ENCODE peak calls at places on chromosome 14, in five cellular contexts. L is uterus; W is fibroblast of lung; U is BE2C; F is CD8-positive, alpha-beta T cell. V is an unnamed sample.

GRCh38 chr14:51744372-51745150 is 92.9 kb downstream of the FRMD6 start:
- DNase-seq in L (no peak), F (no peak), U (no peak), W (no peak), V (no peak)

GRCh38 chr14:81831128-81831815 is 297.6 kb upstream of the SEL1L start:
- DNase-seq in F (no peak), W (no peak), U (no peak), L (no peak), V (no peak)

GRCh38 chr14:74647834-74648361 is 35.9 kb upstream of the LTBP2 start:
- DNase-seq in U (peak; percentile 30), W (no peak), F (no peak), L (no peak), V (no peak)

GRCh38 chr14:69483765-69484443 is 624 bp upstream of the PLEKHD1 start:
- DNase-seq in W (peak; percentile 14), F (no peak), L (peak; percentile 34), U (no peak), V (no peak)

GRCh38 chr14:53055003-53055402 is 98.1 kb downstream of the DDHD1 start:
- DNase-seq in U (no peak), W (peak; percentile 79), L (no peak), F (no peak), V (peak; percentile 18)

GRCh38 chr14:74835607-74836250 is 40.2 kb downstream of the PROX2 start:
- DNase-seq in W (no peak), F (no peak), U (no peak), L (no peak), V (no peak)

GRCh38 chr14:98928418-98928817 is 343.6 kb downstream of the BCL11B start:
- DNase-seq in W (no peak), L (no peak), U (no peak), F (no peak), V (no peak)

GRCh38 chr14:21087294-21088091 is 11.0 kb downstream of the ZNF219 start:
- DNase-seq in W (peak; percentile 96), F (peak; percentile 51), L (no peak), U (no peak), V (no peak)

GRCh38 chr14:21414137-21414631 is 30.4 kb upstream of the SUPT16H start:
- DNase-seq in L (no peak), U (no peak), F (no peak), W (no peak), V (no peak)

GRCh38 chr14:30017370-30017993 is 89.8 kb upstream of the PRKD1 start:
- DNase-seq in W (no peak), F (no peak), U (no peak), L (no peak), V (no peak)

GRCh38 chr14:72466325-72466724 is 427.6 kb downstream of the DPF3 start:
- DNase-seq in F (no peak), U (no peak), W (no peak), L (no peak), V (no peak)

GRCh38 chr14:73712540-73713141 is 1.5 kb downstream of the PNMA1 start:
- DNase-seq in L (no peak), W (no peak), U (peak; percentile 46), F (no peak), V (no peak)

GRCh38 chr14:36514278-36515104 is 5.5 kb downstream of the NKX2-1 start:
- DNase-seq in U (no peak), W (no peak), L (no peak), F (no peak), V (no peak)

GRCh38 chr14:92511472-92512247 is 1.9 kb upstream of the RIN3 start:
- DNase-seq in L (peak; percentile 42), U (no peak), F (no peak), W (peak; percentile 95), V (no peak)
- H3K4me3 ChIP-seq in L (no peak overlapping the region), U (no peak overlapping the region), F (no peak overlapping the region), W (no peak overlapping the region), V (no peak overlapping the region)

DNA sequence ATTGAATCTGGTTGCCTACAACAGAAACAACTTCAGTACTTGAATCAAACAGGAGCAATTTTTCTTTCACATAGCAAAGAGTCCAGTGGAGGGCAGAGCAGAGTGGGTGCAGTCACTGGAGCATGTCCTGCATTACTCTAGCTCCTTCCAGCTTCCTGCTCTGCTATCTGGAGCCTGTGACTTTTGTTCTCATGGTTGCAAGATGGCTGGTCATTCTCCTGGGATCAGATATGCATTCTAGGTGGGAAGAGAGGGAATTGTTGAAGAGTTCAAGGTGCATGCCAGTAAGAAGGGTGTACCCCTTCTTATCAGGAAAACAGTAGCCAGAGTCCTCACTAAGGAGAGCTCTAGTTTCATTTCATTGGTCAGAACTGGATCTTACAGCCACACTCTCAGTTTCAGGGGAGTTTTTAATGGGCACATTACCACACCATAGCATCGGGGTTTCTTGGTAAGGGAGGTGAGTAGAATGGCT is 8.0 kb downstream of the IFT43 start:
- DNase-seq in F (no peak), U (peak; percentile 15), L (no peak), W (no peak), V (no peak)
- TF ChIP-seq CTCF in F (no peak), U (peak; percentile 41), L (no peak), W (no peak), V (peak; percentile 3)

DNA sequence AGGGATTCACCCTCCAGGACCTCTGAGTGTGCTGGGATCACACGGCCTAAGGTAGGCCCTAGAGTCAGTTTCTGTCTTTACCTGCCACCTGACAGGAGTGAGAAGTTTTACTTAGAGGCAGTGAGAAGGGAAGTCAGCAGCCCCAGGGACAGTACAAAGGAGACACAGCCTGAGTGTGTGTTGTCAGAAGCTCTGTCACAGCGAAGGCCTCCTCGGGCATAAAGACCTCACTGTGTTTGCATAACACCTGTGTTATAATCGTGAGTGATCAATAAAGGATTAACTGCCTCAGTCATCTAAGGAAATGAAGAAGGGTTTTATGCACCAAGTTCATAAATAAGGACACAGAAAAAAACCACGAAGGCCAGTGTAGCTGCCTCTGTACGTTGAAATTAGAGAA is 159.5 kb downstream of the DAD1 start:
- DNase-seq in F (no peak), L (no peak), W (no peak), U (no peak), V (no peak)
- H3K4me3 ChIP-seq in F (no peak overlapping the region), L (no peak overlapping the region), W (no peak overlapping the region), U (no peak overlapping the region), V (no peak overlapping the region)

GRCh38 chr14:85412756-85413155 is 117.2 kb upstream of the FLRT2 start:
- DNase-seq in L (no peak), W (no peak), F (no peak), U (no peak), V (no peak)

GRCh38 chr14:85414142-85414541 is 115.8 kb upstream of the FLRT2 start:
- DNase-seq in F (no peak), L (no peak), U (no peak), W (no peak), V (no peak)

GRCh38 chr14:85416771-85417170 is 113.2 kb upstream of the FLRT2 start:
- DNase-seq in W (peak; percentile 59), F (no peak), L (no peak), U (no peak), V (no peak)

GRCh38 chr14:85417396-85417795 is 112.5 kb upstream of the FLRT2 start:
- DNase-seq in U (no peak), W (no peak), F (no peak), L (no peak), V (no peak)

DNA sequence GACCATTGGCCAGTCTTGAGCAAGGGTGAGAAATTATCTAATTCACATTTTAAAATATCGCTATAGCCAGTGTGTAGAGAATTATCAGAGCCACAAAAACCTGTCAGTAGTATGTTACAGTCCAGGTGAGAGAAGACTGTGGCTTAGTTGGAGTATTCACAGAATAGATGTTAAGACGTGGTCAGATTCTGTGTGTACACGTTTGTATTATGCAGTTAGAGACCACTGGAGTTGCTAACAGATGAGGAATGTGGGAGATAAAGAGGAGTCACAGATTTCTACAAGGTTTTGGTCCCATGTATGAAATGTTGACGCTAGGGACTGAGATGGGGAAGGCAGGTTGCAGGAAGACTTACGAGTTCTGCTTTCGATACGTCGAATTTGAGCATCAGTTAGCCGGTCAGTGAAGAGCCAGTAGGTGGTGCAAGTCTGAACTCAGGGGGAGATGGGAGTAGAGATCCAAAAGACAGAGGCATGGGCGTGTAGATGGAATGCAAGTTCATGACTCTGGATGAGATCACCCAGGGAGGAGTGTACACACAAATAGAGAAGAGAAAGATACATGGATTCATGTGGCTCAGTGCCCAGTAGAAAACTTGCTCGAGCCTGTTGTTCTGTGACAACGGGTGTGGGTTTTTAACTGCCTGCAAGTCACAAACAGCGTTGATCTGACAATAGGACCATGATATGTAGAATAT is 114.8 kb upstream of the FLRT2 start:
- DNase-seq in F (no peak), L (peak; percentile 47), W (peak; percentile 86), U (no peak), V (no peak)
- TF ChIP-seq CTCF in F (no peak), L (peak; percentile 24), W (peak; percentile 44), U (no peak), V (no peak)

DNA sequence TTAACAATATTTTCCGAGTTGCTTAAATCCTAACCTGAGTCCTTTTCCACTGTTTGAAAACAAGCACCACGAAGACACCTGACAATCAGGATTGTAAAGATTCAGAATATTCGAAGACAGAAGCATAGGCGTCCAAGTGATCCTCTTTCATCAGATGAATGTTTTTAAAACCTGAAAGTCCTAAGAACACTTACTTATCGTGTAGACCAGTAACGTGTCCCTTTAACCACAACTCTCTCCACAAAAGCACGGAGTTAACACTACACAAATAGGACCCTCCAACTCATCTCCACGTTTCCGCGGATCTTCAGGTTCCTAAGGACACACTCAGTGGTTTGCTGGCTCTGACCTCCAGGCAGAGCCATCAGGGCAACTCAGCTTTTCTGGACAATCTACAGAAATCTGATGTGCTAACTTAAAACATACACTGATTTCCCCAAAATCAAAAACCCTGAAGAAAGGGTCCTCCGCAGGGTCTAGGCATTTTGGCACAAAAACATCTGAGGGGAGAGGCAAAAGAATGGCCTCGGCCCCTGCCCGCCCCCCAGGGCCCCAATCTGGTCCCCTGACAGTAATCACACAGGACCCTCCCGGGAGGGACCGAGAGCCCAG is 1.1 kb downstream of the DICER1 start:
- DNase-seq in L (no peak), W (peak; percentile 27), U (no peak), F (no peak), V (no peak)
- H3K4me3 ChIP-seq in L (peak overlapping the region; percentile 88), W (peak overlapping the region; percentile 75), U (peak overlapping the region; percentile 84), F (peak overlapping the region; percentile 87), V (peak overlapping the region; percentile 89)

GRCh38 chr14:56247495-56248087 is 129.4 kb downstream of the PELI2 start:
- DNase-seq in L (no peak), U (no peak), W (peak; percentile 56), F (no peak), V (no peak)
- TF ChIP-seq CTCF in L (no peak), U (peak; percentile 48), W (peak; percentile 48), F (no peak), V (peak; percentile 20)

GRCh38 chr14:22596354-22596879 is 1.7 kb upstream of the ABHD4 start:
- DNase-seq in L (no peak), F (no peak), U (no peak), W (no peak), V (no peak)

GRCh38 chr14:22598896-22599244 is 770 bp downstream of the ABHD4 start:
- DNase-seq in W (peak; percentile 71), L (peak; percentile 41), U (no peak), F (no peak), V (no peak)

GRCh38 chr14:22597771-22598098 is 365 bp upstream of the ABHD4 start:
- DNase-seq in L (no peak), W (peak; percentile 16), F (no peak), U (no peak), V (no peak)

GRCh38 chr14:22598099-22598895 is at the start of gene ABHD4:
- DNase-seq in U (peak; percentile 69), F (peak; percentile 16), W (peak; percentile 68), L (peak; percentile 80), V (no peak)

DNA sequence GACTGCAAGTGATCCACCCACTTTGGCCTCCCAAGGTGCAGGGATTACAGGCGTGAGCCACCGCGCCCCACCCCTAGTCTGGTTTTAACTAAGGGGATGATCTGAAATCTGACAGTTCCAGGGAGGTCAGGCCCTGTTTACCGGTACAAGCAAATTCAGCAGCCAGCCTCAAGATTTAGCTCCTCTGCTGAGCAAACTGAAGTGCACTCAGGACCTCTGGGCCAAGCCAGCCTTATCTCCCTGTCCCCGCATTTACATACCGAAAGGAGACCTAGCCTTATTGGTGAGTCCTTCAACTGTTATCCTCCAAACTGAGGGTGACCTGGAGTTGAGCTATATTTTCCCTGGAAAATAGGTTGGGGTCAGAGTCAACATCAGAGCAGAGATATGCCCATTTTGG is 835 bp upstream of the ABHD4 start:
- DNase-seq in L (no peak), U (no peak), W (no peak), F (no peak), V (no peak)
- H3K4me3 ChIP-seq in L (no peak overlapping the region), U (no peak overlapping the region), W (no peak overlapping the region), F (no peak overlapping the region), V (no peak overlapping the region)